ENCODE peak calls at places on chromosomes 1 and 21, in seven cellular contexts. One of them, this sample, is unnamed.

GRCh38 chr1:76587213-76587612 is 280.1 kb upstream of the ST6GALNAC5 start:
- DNase-seq in H1: no peak
- DNase-seq in mesenchymal stem cell: no peak
- DNase-seq in IMR-90: no peak
- DNase-seq in mesendoderm: no peak
- DNase-seq in neuronal stem cell: no peak
- DNase-seq in H9: no peak
- DNase-seq in this sample: no peak

GRCh38 chr1:47262787-47263413 is 30.9 kb upstream of the TAL1 start:
- DNase-seq in IMR-90: peak
- DNase-seq in neuronal stem cell: no peak
- DNase-seq in H9: peak
- DNase-seq in H1: peak
- DNase-seq in mesenchymal stem cell: peak
- DNase-seq in mesendoderm: peak
- DNase-seq in this sample: peak

GRCh38 chr1:52111492-52111891 is 30.4 kb upstream of the ZFYVE9 start:
- DNase-seq in mesendoderm: no peak
- DNase-seq in IMR-90: no peak
- DNase-seq in H1: no peak
- DNase-seq in neuronal stem cell: no peak
- DNase-seq in mesenchymal stem cell: no peak
- DNase-seq in H9: no peak
- DNase-seq in this sample: no peak

GRCh38 chr1:110605446-110605845 is 712 bp downstream of the KCNA2 start:
- DNase-seq in H9: no peak
- DNase-seq in mesendoderm: peak
- DNase-seq in IMR-90: no peak
- DNase-seq in H1: no peak
- DNase-seq in neuronal stem cell: no peak
- DNase-seq in mesenchymal stem cell: no peak
- DNase-seq in this sample: no peak

GRCh38 chr1:1334835-1335234 is 3.8 kb downstream of the TAS1R3 start:
- DNase-seq in IMR-90: no peak
- DNase-seq in H9: peak
- DNase-seq in neuronal stem cell: peak
- DNase-seq in mesenchymal stem cell: no peak
- DNase-seq in H1: peak
- DNase-seq in mesendoderm: peak
- DNase-seq in this sample: no peak

GRCh38 chr1:234602334-234603220 is 7.4 kb downstream of the IRF2BP2 start:
- DNase-seq in mesendoderm: no peak
- DNase-seq in IMR-90: peak
- DNase-seq in H9: no peak
- DNase-seq in mesenchymal stem cell: peak
- DNase-seq in neuronal stem cell: no peak
- DNase-seq in H1: no peak
- DNase-seq in this sample: peak

GRCh38 chr1:164630626-164631396 is 71.8 kb downstream of the PBX1 start:
- DNase-seq in neuronal stem cell: no peak
- DNase-seq in IMR-90: no peak
- DNase-seq in H1: no peak
- DNase-seq in H9: no peak
- DNase-seq in mesendoderm: peak
- DNase-seq in mesenchymal stem cell: no peak
- DNase-seq in this sample: peak

GRCh38 chr1:40305451-40305850 is 11.6 kb downstream of the COL9A2 start:
- DNase-seq in mesenchymal stem cell: no peak
- DNase-seq in H1: no peak
- DNase-seq in neuronal stem cell: no peak
- DNase-seq in IMR-90: no peak
- DNase-seq in H9: peak
- DNase-seq in mesendoderm: no peak
- DNase-seq in this sample: peak

GRCh38 chr1:63615809-63616420 is 22.7 kb downstream of the PGM1 start:
- DNase-seq in H1: peak
- DNase-seq in mesenchymal stem cell: peak
- DNase-seq in mesendoderm: peak
- DNase-seq in H9: peak
- DNase-seq in neuronal stem cell: peak
- DNase-seq in IMR-90: peak
- DNase-seq in this sample: peak

GRCh38 chr1:43947061-43947889 is 525 bp downstream of the IPO13 start:
- DNase-seq in H1: no peak
- DNase-seq in mesendoderm: no peak
- DNase-seq in neuronal stem cell: no peak
- DNase-seq in mesenchymal stem cell: no peak
- DNase-seq in IMR-90: no peak
- DNase-seq in H9: no peak
- DNase-seq in this sample: no peak

GRCh38 chr1:37471345-37472231 is 2.8 kb upstream of the ZC3H12A start:
- DNase-seq in H1: no peak
- DNase-seq in neuronal stem cell: no peak
- DNase-seq in mesendoderm: peak
- DNase-seq in mesenchymal stem cell: peak
- DNase-seq in H9: peak
- DNase-seq in IMR-90: peak
- DNase-seq in this sample: peak

GRCh38 chr1:58722967-58723366 is 23.1 kb upstream of the MYSM1 start:
- DNase-seq in mesenchymal stem cell: peak
- DNase-seq in H9: no peak
- DNase-seq in neuronal stem cell: no peak
- DNase-seq in IMR-90: no peak
- DNase-seq in mesendoderm: peak
- DNase-seq in H1: no peak
- DNase-seq in this sample: no peak

GRCh38 chr1:98046031-98046641 is 125.3 kb upstream of the DPYD start:
- DNase-seq in H1: peak
- DNase-seq in neuronal stem cell: no peak
- DNase-seq in H9: peak
- DNase-seq in IMR-90: peak
- DNase-seq in mesendoderm: peak
- DNase-seq in mesenchymal stem cell: peak
- DNase-seq in this sample: no peak

GRCh38 chr1:40392206-40392605 is 18.7 kb downstream of the SMAP2 start:
- DNase-seq in IMR-90: peak
- DNase-seq in mesendoderm: peak
- DNase-seq in mesenchymal stem cell: peak
- DNase-seq in H1: no peak
- DNase-seq in neuronal stem cell: peak
- DNase-seq in H9: no peak
- DNase-seq in this sample: peak

GRCh38 chr1:239067058-239067457 is 319.3 kb upstream of the CHRM3 start:
- DNase-seq in mesenchymal stem cell: no peak
- DNase-seq in H1: no peak
- DNase-seq in H9: no peak
- DNase-seq in mesendoderm: no peak
- DNase-seq in IMR-90: no peak
- DNase-seq in neuronal stem cell: no peak
- DNase-seq in this sample: no peak

GRCh38 chr1:225426395-225427248 is 1.2 kb downstream of the LBR start:
- DNase-seq in H1: no peak
- DNase-seq in H9: no peak
- DNase-seq in IMR-90: peak
- DNase-seq in neuronal stem cell: no peak
- DNase-seq in mesendoderm: peak
- DNase-seq in mesenchymal stem cell: peak
- DNase-seq in this sample: no peak

GRCh38 chr1:13617108-13617507 is 33.5 kb downstream of the PDPN start:
- DNase-seq in H1: no peak
- DNase-seq in mesenchymal stem cell: peak
- DNase-seq in H9: no peak
- DNase-seq in neuronal stem cell: no peak
- DNase-seq in mesendoderm: no peak
- DNase-seq in IMR-90: no peak
- DNase-seq in this sample: peak

GRCh38 chr1:157045251-157046218 is at the start of gene ARHGEF11:
- DNase-seq in IMR-90: peak
- DNase-seq in mesendoderm: peak
- DNase-seq in H1: peak
- DNase-seq in neuronal stem cell: peak
- DNase-seq in H9: peak
- DNase-seq in mesenchymal stem cell: peak
- DNase-seq in this sample: peak

GRCh38 chr1:116518400-116518799 is 52.4 kb downstream of the CD58 start:
- DNase-seq in mesendoderm: no peak
- DNase-seq in mesenchymal stem cell: no peak
- DNase-seq in neuronal stem cell: no peak
- DNase-seq in H1: no peak
- DNase-seq in H9: no peak
- DNase-seq in IMR-90: no peak
- DNase-seq in this sample: no peak

GRCh38 chr1:38489844-38490270 is 369.7 kb downstream of the RRAGC start:
- DNase-seq in H9: peak
- DNase-seq in mesendoderm: peak
- DNase-seq in neuronal stem cell: no peak
- DNase-seq in IMR-90: peak
- DNase-seq in mesenchymal stem cell: no peak
- DNase-seq in H1: peak
- DNase-seq in this sample: no peak

GRCh38 chr1:48415050-48415449 is 57.0 kb downstream of the SPATA6 start:
- DNase-seq in H9: no peak
- DNase-seq in H1: no peak
- DNase-seq in neuronal stem cell: no peak
- DNase-seq in mesendoderm: no peak
- DNase-seq in mesenchymal stem cell: no peak
- DNase-seq in IMR-90: no peak
- DNase-seq in this sample: no peak

GRCh38 chr1:242824435-242824834 is 299.9 kb upstream of the PLD5 start:
- DNase-seq in H1: no peak
- DNase-seq in neuronal stem cell: no peak
- DNase-seq in mesenchymal stem cell: no peak
- DNase-seq in mesendoderm: peak
- DNase-seq in H9: no peak
- DNase-seq in IMR-90: no peak
- DNase-seq in this sample: peak

GRCh38 chr1:205216588-205216987 is 5.1 kb upstream of the DSTYK start:
- DNase-seq in H1: no peak
- DNase-seq in IMR-90: no peak
- DNase-seq in mesendoderm: no peak
- DNase-seq in mesenchymal stem cell: no peak
- DNase-seq in neuronal stem cell: no peak
- DNase-seq in H9: peak
- DNase-seq in this sample: no peak

GRCh38 chr1:205210876-205211838 is at the start of gene DSTYK:
- DNase-seq in mesenchymal stem cell: peak
- DNase-seq in H9: peak
- DNase-seq in IMR-90: peak
- DNase-seq in neuronal stem cell: peak
- DNase-seq in mesendoderm: peak
- DNase-seq in H1: peak
- DNase-seq in this sample: peak

GRCh38 chr1:205208805-205209204 is 2.7 kb downstream of the DSTYK start:
- DNase-seq in H9: no peak
- DNase-seq in neuronal stem cell: no peak
- DNase-seq in mesenchymal stem cell: no peak
- DNase-seq in IMR-90: no peak
- DNase-seq in mesendoderm: no peak
- DNase-seq in H1: no peak
- DNase-seq in this sample: no peak

GRCh38 chr1:205214756-205215155 is 3.3 kb upstream of the DSTYK start:
- DNase-seq in IMR-90: no peak
- DNase-seq in mesendoderm: no peak
- DNase-seq in H9: no peak
- DNase-seq in mesenchymal stem cell: no peak
- DNase-seq in neuronal stem cell: no peak
- DNase-seq in H1: no peak
- DNase-seq in this sample: no peak

GRCh38 chr1:205211839-205212241 is 338 bp upstream of the DSTYK start:
- DNase-seq in neuronal stem cell: no peak
- DNase-seq in mesenchymal stem cell: no peak
- DNase-seq in H1: no peak
- DNase-seq in H9: no peak
- DNase-seq in mesendoderm: no peak
- DNase-seq in IMR-90: no peak
- DNase-seq in this sample: no peak
- H3K9ac ChIP-seq in neuronal stem cell: no peak
- H3K9ac ChIP-seq in mesenchymal stem cell: peak
- H3K9ac ChIP-seq in H1: peak
- H3K9ac ChIP-seq in H9: no peak
- H3K9ac ChIP-seq in mesendoderm: no peak
- H3K9ac ChIP-seq in IMR-90: peak
- H3K9ac ChIP-seq in this sample: no peak

GRCh38 chr21:17088500-17088899 is 424.3 kb upstream of the CXADR start:
- DNase-seq in IMR-90: no peak
- DNase-seq in mesendoderm: no peak
- DNase-seq in mesenchymal stem cell: no peak
- DNase-seq in neuronal stem cell: no peak
- DNase-seq in H9: no peak
- DNase-seq in H1: no peak
- DNase-seq in this sample: no peak
- H3K4ac ChIP-seq in IMR-90: no peak
- H3K4ac ChIP-seq in mesendoderm: no peak
- H3K4ac ChIP-seq in mesenchymal stem cell: no peak
- H3K4ac ChIP-seq in neuronal stem cell: no peak
- H3K4ac ChIP-seq in H9: no peak
- H3K4ac ChIP-seq in H1: no peak
- H3K4ac ChIP-seq in this sample: no peak

GRCh38 chr1:31569773-31570172 is 6.5 kb upstream of the TINAGL1 start:
- DNase-seq in H1: no peak
- DNase-seq in mesenchymal stem cell: no peak
- DNase-seq in IMR-90: no peak
- DNase-seq in H9: no peak
- DNase-seq in neuronal stem cell: no peak
- DNase-seq in mesendoderm: no peak
- DNase-seq in this sample: no peak

GRCh38 chr1:31570906-31571305 is 5.4 kb upstream of the TINAGL1 start:
- DNase-seq in H9: no peak
- DNase-seq in H1: no peak
- DNase-seq in mesenchymal stem cell: peak
- DNase-seq in IMR-90: no peak
- DNase-seq in mesendoderm: no peak
- DNase-seq in neuronal stem cell: no peak
- DNase-seq in this sample: no peak

GRCh38 chr1:31570228-31570627 is 6.1 kb upstream of the TINAGL1 start:
- DNase-seq in H1: peak
- DNase-seq in neuronal stem cell: no peak
- DNase-seq in H9: no peak
- DNase-seq in IMR-90: no peak
- DNase-seq in mesendoderm: no peak
- DNase-seq in mesenchymal stem cell: no peak
- DNase-seq in this sample: no peak

GRCh38 chr1:31568895-31569655 is 7.2 kb upstream of the TINAGL1 start:
- DNase-seq in mesendoderm: no peak
- DNase-seq in mesenchymal stem cell: no peak
- DNase-seq in IMR-90: no peak
- DNase-seq in H9: no peak
- DNase-seq in neuronal stem cell: no peak
- DNase-seq in H1: peak
- DNase-seq in this sample: no peak

GRCh38 chr1:31567956-31568570 is 8.3 kb upstream of the TINAGL1 start:
- DNase-seq in mesendoderm: no peak
- DNase-seq in mesenchymal stem cell: no peak
- DNase-seq in H1: no peak
- DNase-seq in H9: no peak
- DNase-seq in IMR-90: no peak
- DNase-seq in neuronal stem cell: no peak
- DNase-seq in this sample: peak
- H3K27ac ChIP-seq in mesendoderm: no peak
- H3K27ac ChIP-seq in mesenchymal stem cell: peak
- H3K27ac ChIP-seq in H1: no peak
- H3K27ac ChIP-seq in H9: no peak
- H3K27ac ChIP-seq in IMR-90: no peak
- H3K27ac ChIP-seq in neuronal stem cell: no peak
- H3K27ac ChIP-seq in this sample: no peak

GRCh38 chr1:185526318-185527307 is 207.6 kb upstream of the HMCN1 start:
- DNase-seq in H9: no peak
- DNase-seq in mesenchymal stem cell: no peak
- DNase-seq in IMR-90: no peak
- DNase-seq in H1: no peak
- DNase-seq in mesendoderm: no peak
- DNase-seq in neuronal stem cell: no peak
- DNase-seq in this sample: no peak
- H3K9ac ChIP-seq in H9: no peak
- H3K9ac ChIP-seq in mesenchymal stem cell: no peak
- H3K9ac ChIP-seq in IMR-90: no peak
- H3K9ac ChIP-seq in H1: no peak
- H3K9ac ChIP-seq in mesendoderm: no peak
- H3K9ac ChIP-seq in neuronal stem cell: no peak
- H3K9ac ChIP-seq in this sample: no peak